ENCODE peak calls at places on chromosomes 2 and 18, in five cellular contexts. O is stomach, B is fibroblast of lung, C is RWPE2, A is right cardiac atrium. W is an unnamed sample. For H3K27me3, the result is how much of the 10 kb centered on the place peaks cover.

GRCh38 chr18:49813071-49813320 is 337 bp downstream of the ACAA2 start:
- DNase-seq in O (peak), B (peak), C (no peak), A (peak), W (peak)

GRCh38 chr2:30267576-30267975 is 36.2 kb downstream of the LBH start:
- DNase-seq in O (no peak), B (no peak), C (no peak), A (no peak), W (no peak)

GRCh38 chr2:175002547-175003274 is 2.5 kb downstream of the CHN1 start:
- DNase-seq in O (no peak), B (peak), C (no peak), A (no peak), W (no peak)

GRCh38 chr2:135150711-135151110 is 98.6 kb downstream of the RAB3GAP1 start:
- DNase-seq in O (no peak), B (no peak), C (no peak), A (no peak), W (peak)

GRCh38 chr2:133817680-133818566 is 249.7 kb upstream of the NCKAP5 start:
- DNase-seq in O (no peak), B (peak), C (peak), A (no peak), W (no peak)

GRCh38 chr2:233034-233433 is 30.8 kb downstream of the SH3YL1 start:
- DNase-seq in O (no peak), B (no peak), C (no peak), A (no peak), W (no peak)

GRCh38 chr2:181462032-181462431 is 4.8 kb downstream of the ITGA4 start:
- DNase-seq in O (no peak), B (no peak), C (no peak), A (no peak), W (no peak)

GRCh38 chr2:16832910-16833309 is 167.3 kb upstream of the CYRIA start:
- DNase-seq in O (no peak), B (no peak), C (no peak), A (no peak), W (no peak)

GRCh38 chr2:226659416-226659815 is 140.2 kb downstream of the IRS1 start:
- DNase-seq in O (no peak), B (no peak), C (no peak), A (no peak), W (no peak)
- H3K27me3 ChIP-seq in O (under half), B (under half), C (under half), A (under half), W (under half)

GRCh38 chr2:118861242-118861641 is 13.8 kb upstream of the EN1 start:
- DNase-seq in O (no peak), B (no peak), C (no peak), A (no peak), W (no peak)
- H3K27me3 ChIP-seq in O (half or more), B (under half), C (under half), A (under half), W (under half)

GRCh38 chr2:176176233-176176632 is 12.2 kb upstream of the HOXD1 start:
- DNase-seq in O (no peak), B (peak), C (no peak), A (no peak), W (no peak)

GRCh38 chr2:176181551-176181950 is 6.9 kb upstream of the HOXD1 start:
- DNase-seq in O (no peak), B (no peak), C (no peak), A (no peak), W (no peak)

GRCh38 chr2:176177580-176178270 is 10.7 kb upstream of the HOXD1 start:
- DNase-seq in O (no peak), B (no peak), C (no peak), A (no peak), W (no peak)

GRCh38 chr2:176178271-176178806 is 10.1 kb upstream of the HOXD1 start:
- DNase-seq in O (no peak), B (peak), C (no peak), A (no peak), W (no peak)

DNA sequence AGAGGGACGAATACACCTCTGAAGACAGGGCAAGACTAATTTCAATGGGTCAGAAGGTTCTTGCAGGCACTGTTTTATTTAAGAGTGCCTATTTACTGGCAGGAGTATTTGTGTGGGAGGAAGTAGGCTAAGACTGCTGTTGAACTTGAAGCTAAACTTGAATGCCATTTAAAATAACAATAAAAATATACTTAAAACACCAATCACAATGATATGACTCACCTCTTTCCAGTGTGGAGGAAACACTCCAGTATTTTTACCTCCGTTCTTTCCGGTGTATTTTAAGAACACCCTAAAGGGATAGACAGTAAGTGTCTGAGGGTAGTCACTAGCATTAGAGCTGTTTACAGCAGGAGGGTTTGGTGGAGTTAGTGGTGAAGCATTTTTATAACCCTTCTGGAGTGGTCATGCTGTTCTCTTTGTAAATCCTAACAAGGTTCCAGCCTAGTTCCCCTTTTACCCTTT is 9.6 kb upstream of the HOXD1 start:
- DNase-seq in O (no peak), B (peak), C (no peak), A (no peak), W (no peak)
- H3K27me3 ChIP-seq in O (half or more), B (under half), C (under half), A (under half), W (under half)

DNA sequence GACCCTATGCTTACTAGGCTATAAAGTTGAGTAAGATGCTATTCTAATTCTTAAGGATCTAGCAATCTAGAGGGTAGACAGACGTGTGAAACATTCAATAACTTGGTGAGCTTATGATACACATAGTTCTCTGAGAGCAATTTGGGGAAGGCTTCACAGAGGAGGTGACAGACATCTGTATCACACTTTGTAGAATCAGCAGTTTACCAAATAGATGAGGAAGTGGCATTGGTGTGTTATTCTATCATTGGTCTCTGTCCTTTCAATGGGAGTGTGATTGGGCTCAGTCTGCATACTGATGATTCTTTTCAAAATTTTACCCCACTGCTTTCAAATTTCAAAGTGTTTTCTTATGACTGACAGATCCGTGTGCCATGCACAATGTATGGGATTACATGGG is 47.0 kb upstream of the TMEM178A start:
- DNase-seq in O (no peak), B (no peak), C (no peak), A (no peak), W (no peak)
- H3K27me3 ChIP-seq in O (under half), B (under half), C (under half), A (under half), W (under half)

DNA sequence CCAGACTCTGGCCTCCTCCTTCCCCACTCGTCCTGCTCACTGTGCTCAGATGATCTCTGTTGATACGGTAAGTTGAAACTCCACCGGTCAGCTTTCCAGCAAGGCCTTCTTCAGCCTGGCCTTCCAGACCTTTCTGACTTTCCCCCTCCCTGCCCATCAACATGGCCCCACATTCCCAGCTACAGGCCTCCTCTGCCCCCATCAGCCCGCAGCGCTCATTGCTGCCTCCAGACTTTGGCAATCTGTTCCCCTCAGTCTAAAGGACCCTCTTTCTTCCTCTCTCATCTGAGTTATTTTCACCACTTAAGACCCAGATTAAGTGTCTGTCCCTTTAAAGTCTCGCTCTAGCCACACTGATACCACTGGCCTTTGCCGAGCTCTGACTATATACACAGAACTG is 10.6 kb downstream of the LOXHD1 start:
- DNase-seq in O (no peak), B (no peak), C (no peak), A (no peak), W (no peak)
- H3K27me3 ChIP-seq in O (under half), B (under half), C (under half), A (under half), W (under half)

DNA sequence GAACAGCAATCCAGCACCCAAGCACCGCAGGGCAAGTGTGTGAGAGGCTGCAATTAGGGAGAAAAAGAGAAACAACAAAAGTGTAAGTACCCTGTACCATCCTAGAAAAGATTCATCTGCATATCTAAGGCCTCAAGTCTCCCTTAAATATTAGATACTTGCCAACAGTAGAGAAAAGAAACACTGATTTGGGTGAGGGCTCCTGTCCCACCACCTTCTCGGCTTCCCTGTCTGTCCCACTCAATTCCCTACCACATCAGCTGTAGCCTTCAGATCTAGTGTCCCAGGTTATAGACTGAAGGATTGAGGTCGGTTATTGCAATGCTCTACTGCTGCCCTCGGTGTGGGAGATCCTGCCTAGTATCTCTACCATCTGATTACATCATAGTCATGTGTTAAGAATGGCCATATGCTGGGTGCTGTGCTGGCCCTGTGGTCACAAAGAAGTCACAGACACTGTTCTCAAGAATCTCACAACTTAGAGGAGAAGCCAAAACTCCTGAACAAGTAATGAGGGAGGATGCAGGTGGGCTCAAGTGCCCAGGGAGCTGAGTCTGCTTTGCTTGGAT is 2.5 kb downstream of the RAX start:
- DNase-seq in O (no peak), B (no peak), C (no peak), A (no peak), W (no peak)
- H3K27me3 ChIP-seq in O (half or more), B (half or more), C (half or more), A (under half), W (half or more)

W was measured in small intestine.